ENCODE peak calls at places on chromosomes 4 and X, in six cellular contexts. M is iPS DF 6.9; W is hepatocyte; I is endothelial cell of umbilical vein; H is CD8-positive, alpha-beta T cell; T is body of pancreas. Z is an unnamed sample. For H3K27me3 and H3K36me3, the result is how much of the 10 kb centered on the place peaks cover.

GRCh38 chr4:22637306-22637705 is 55.4 kb upstream of the GBA3 start:
- DNase-seq in I (no peak), T (no peak), M (no peak), W (no peak), H (no peak), Z (no peak)

GRCh38 chr4:47498899-47499298 is 13.8 kb downstream of the ATP10D start:
- DNase-seq in I (no peak), M (no peak), W (no peak), H (no peak), T (no peak), Z (no peak)

GRCh38 chr4:176271749-176272148 is 2.7 kb upstream of the ASB5 start:
- DNase-seq in I (no peak), M (no peak), H (no peak), T (no peak), W (no peak), Z (no peak)

GRCh38 chr4:35151816-35152572 is 1092.3 kb downstream of the ARAP2 start:
- DNase-seq in M (peak), W (peak), H (no peak), T (peak), I (no peak), Z (no peak)

GRCh38 chr4:25320374-25321172 is 8.0 kb downstream of the ZCCHC4 start:
- DNase-seq in M (no peak), I (no peak), W (no peak), H (no peak), T (no peak), Z (no peak)

GRCh38 chr4:155085843-155086530 is 122.4 kb upstream of the NPY2R start:
- DNase-seq in M (no peak), W (no peak), I (peak), T (no peak), H (no peak), Z (no peak)

GRCh38 chrX:118240359-118240758 is 105.5 kb upstream of the WDR44 start:
- DNase-seq in W (no peak), T (no peak), M (no peak), H (no peak), I (peak), Z (no peak)

GRCh38 chr4:115675721-115676120 is 562.3 kb upstream of the NDST4 start:
- DNase-seq in I (no peak), M (no peak), W (no peak), H (no peak), T (no peak), Z (no peak)

GRCh38 chr4:177802665-177803064 is 360.4 kb upstream of the AGA start:
- DNase-seq in H (no peak), T (no peak), I (no peak), W (no peak), M (no peak), Z (no peak)

GRCh38 chrX:40041915-40042314 is 55.8 kb downstream of the BCOR start:
- DNase-seq in W (no peak), M (no peak), I (no peak), T (no peak), H (no peak), Z (no peak)

GRCh38 chr4:121656269-121656641 is 40.5 kb downstream of the ANXA5 start:
- DNase-seq in I (peak), T (peak), W (peak), M (peak), H (no peak), Z (peak)

GRCh38 chr4:61831987-61832386 is 631.9 kb downstream of the ADGRL3 start:
- DNase-seq in I (no peak), T (no peak), H (no peak), W (no peak), M (no peak), Z (no peak)

GRCh38 chr4:39614487-39615162 is 24.0 kb downstream of the SMIM14 start:
- DNase-seq in I (peak), H (no peak), W (peak), M (no peak), T (no peak), Z (peak)

GRCh38 chr4:39452860-39453587 is 5.7 kb downstream of the RPL9 start:
- DNase-seq in T (no peak), W (no peak), H (no peak), I (no peak), M (no peak), Z (peak)

GRCh38 chrX:101136235-101136634 is 38.2 kb downstream of the CENPI start:
- DNase-seq in W (no peak), H (no peak), T (no peak), I (no peak), M (no peak), Z (no peak)

GRCh38 chrX:76538860-76539259 is 111.3 kb downstream of the MAGEE1 start:
- DNase-seq in H (no peak), M (no peak), T (no peak), I (no peak), W (no peak), Z (no peak)

GRCh38 chr4:74156521-74156920 is 1.4 kb upstream of the MTHFD2L start:
- DNase-seq in I (no peak), H (no peak), M (no peak), W (no peak), T (no peak), Z (no peak)

GRCh38 chr4:16268290-16268689 is 42.0 kb upstream of the TAPT1 start:
- DNase-seq in T (no peak), M (no peak), I (no peak), H (no peak), W (no peak), Z (no peak)

GRCh38 chr4:2746891-2747695 is 9.0 kb downstream of the TNIP2 start:
- DNase-seq in M (no peak), I (peak), H (no peak), T (no peak), W (no peak), Z (no peak)

GRCh38 chr4:72320185-72320948 is 248.7 kb downstream of the ADAMTS3 start:
- DNase-seq in M (no peak), W (no peak), H (no peak), I (no peak), T (no peak), Z (no peak)

GRCh38 chr4:133581971-133582619 is 433.0 kb downstream of the PCDH10 start:
- DNase-seq in I (no peak), H (no peak), W (no peak), M (no peak), T (no peak), Z (no peak)

GRCh38 chr4:101818362-101818761 is 27.8 kb downstream of the BANK1 start:
- DNase-seq in T (no peak), W (no peak), I (no peak), M (no peak), H (no peak), Z (no peak)

GRCh38 chr4:110865611-110866254 is 242.9 kb upstream of the PITX2 start:
- DNase-seq in M (no peak), H (no peak), W (no peak), T (no peak), I (no peak), Z (no peak)

GRCh38 chr4:45701616-45702015 is 422.2 kb downstream of the GABRG1 start:
- DNase-seq in W (no peak), H (no peak), T (no peak), M (no peak), I (no peak), Z (no peak)

GRCh38 chrX:107716045-107716684 is 59.4 kb downstream of the TSC22D3 start:
- DNase-seq in W (peak), T (no peak), M (no peak), I (peak), H (peak), Z (no peak)
- H3K27me3 ChIP-seq in W (under half), T (under half), M (under half), I (under half), H (under half), Z (under half)

GRCh38 chrX:124097116-124097515 is 135.6 kb downstream of the STAG2 start:
- DNase-seq in I (no peak), W (no peak), M (no peak), H (no peak), T (no peak), Z (no peak)
- H3K36me3 ChIP-seq in I (under half), W (under half), M (under half), H (under half), T (under half), Z (under half)

GRCh38 chr4:139553751-139554670 is 2.0 kb downstream of the SETD7 start:
- DNase-seq in T (no peak), W (no peak), M (no peak), H (no peak), I (peak), Z (no peak)

GRCh38 chr4:139554726-139555072 is 1.3 kb downstream of the SETD7 start:
- DNase-seq in W (no peak), H (no peak), M (no peak), T (no peak), I (no peak), Z (no peak)

GRCh38 chr4:139556071-139556734 is at the start of gene SETD7:
- DNase-seq in M (no peak), I (peak), T (peak), H (peak), W (peak), Z (peak)

GRCh38 chr4:139555705-139556070 is 331 bp downstream of the SETD7 start:
- DNase-seq in H (no peak), M (no peak), I (no peak), W (peak), T (peak), Z (peak)

DNA sequence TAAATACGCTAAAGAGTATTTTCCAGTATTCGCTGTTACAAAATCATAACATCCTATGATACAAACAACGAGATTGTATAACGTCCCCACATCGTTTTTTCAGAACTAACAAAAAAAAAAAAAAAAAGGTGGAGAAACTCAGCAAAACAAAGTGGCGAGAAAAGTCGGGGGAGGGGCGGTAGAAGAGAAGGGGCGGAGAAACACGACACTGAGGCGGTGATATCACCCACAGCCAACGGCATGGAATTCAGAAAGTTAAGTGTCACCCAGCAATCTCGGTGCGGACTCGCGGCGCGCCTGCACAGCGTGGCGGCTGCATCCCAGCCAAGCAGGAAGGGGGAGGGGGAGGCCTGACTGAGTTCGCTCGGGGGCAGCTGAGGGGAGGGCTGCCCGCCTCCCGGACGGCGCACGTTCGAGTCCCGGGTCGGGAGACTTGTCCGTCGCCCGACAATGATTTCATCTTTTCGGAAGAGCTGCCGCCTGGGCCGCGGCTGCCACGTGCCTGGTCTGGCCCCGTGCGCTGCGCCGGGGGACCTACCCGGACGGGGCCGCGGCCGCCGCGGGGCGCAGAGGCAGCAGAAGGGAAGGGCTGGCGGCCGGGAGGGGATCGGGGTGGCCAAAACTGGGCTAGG is 830 bp downstream of the SETD7 start:
- DNase-seq in I (peak), M (no peak), H (peak), W (peak), T (peak), Z (peak)
- H3K27me3 ChIP-seq in I (under half), M (under half), H (under half), W (under half), T (under half), Z (under half)

DNA sequence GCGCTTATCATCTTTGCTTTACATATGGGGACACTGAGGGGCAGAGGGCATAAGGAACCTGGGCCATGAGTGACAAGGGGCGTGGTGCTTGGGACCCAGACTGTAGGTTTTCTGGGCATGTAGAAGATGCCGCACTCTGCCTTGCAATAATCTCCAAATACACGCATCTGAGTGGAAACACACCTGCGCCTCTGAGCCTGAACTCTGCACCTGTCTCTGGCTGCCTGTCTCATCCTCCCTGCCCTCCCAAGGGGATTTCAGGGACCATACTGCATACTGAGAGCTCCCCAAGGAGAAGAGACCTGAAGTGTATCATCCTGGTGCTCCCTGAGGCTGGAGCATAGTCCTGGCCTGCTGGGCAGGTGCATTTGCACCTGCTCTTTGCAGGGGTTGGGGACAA is 34.7 kb upstream of the ASMTL start:
- DNase-seq in I (no peak), M (no peak), W (no peak), T (no peak), H (peak), Z (no peak)
- H3K36me3 ChIP-seq in I (under half), M (under half), W (under half), T (under half), H (under half), Z (under half)